ENCODE peak calls at places on chromosomes 11 and 22, in seven cellular contexts. L, T, Z, K, N, H and J are unnamed samples.
A peak's percentile ranks its signal among the peaks of the same experiment; 100 is the strongest.

GRCh38 chr22:47027766-47028165 is 265.3 kb downstream of the TBC1D22A start:
- DNase-seq in Z (no peak), H (no peak), T (no peak), K (no peak), L (no peak), N (no peak), J (peak; percentile 80)

GRCh38 chr22:33271390-33272161 is 213.4 kb upstream of the SYN3 start:
- DNase-seq in K (peak; percentile 54), H (no peak), L (peak; percentile 0), Z (peak; percentile 36), T (no peak), N (no peak), J (no peak)

GRCh38 chr11:82732734-82733443 is 775 bp downstream of the FAM181B start:
- DNase-seq in N (no peak), H (peak; percentile 25), Z (peak; percentile 24), L (no peak), K (no peak), T (no peak), J (peak; percentile 76)

GRCh38 chr11:77136074-77136473 is 8.0 kb downstream of the MYO7A start:
- DNase-seq in N (no peak), K (peak; percentile 60), H (no peak), L (peak; percentile 37), Z (no peak), T (no peak), J (no peak)

GRCh38 chr11:32259641-32260081 is 168.8 kb downstream of the RCN1 start:
- DNase-seq in N (no peak), Z (no peak), L (peak; percentile 1), H (no peak), T (no peak), K (peak; percentile 81), J (no peak)

GRCh38 chr22:27523711-27524110 is 277.8 kb downstream of the MN1 start:
- DNase-seq in Z (no peak), N (no peak), H (no peak), T (no peak), K (no peak), L (no peak), J (no peak)

GRCh38 chr22:49724893-49725489 is 102.7 kb downstream of the BRD1 start:
- DNase-seq in K (peak; percentile 16), H (peak; percentile 87), Z (peak; percentile 25), N (peak; percentile 70), T (peak; percentile 87), L (peak; percentile 11), J (peak; percentile 97)

GRCh38 chr11:123587559-123587958 is 66.9 kb downstream of the SCN3B start:
- DNase-seq in L (no peak), N (no peak), T (no peak), H (no peak), Z (no peak), K (no peak), J (no peak)

GRCh38 chr11:118488480-118489109 is 38.7 kb upstream of the TTC36 start:
- DNase-seq in K (peak; percentile 66), H (peak; percentile 65), L (peak; percentile 50), T (peak; percentile 77), Z (peak; percentile 66), N (peak; percentile 70), J (peak; percentile 80)

GRCh38 chr11:11963842-11964773 is 44.3 kb downstream of the DKK3 start:
- DNase-seq in L (no peak), K (no peak), N (no peak), T (peak; percentile 45), Z (no peak), H (no peak), J (peak; percentile 12)

GRCh38 chr11:69704508-69705245 is 855 bp upstream of the FGF19 start:
- DNase-seq in H (peak; percentile 66), N (no peak), L (no peak), Z (no peak), T (peak; percentile 75), K (no peak), J (peak; percentile 96)

GRCh38 chr11:65588199-65589054 is 7.2 kb downstream of the KCNK7 start:
- DNase-seq in Z (no peak), H (peak; percentile 78), T (peak; percentile 75), N (peak; percentile 60), L (no peak), K (peak; percentile 29), J (peak; percentile 96)

GRCh38 chr11:10575346-10575745 is 6.9 kb upstream of the LYVE1 start:
- DNase-seq in K (no peak), N (no peak), L (no peak), H (no peak), T (no peak), Z (no peak), J (no peak)

GRCh38 chr11:75668508-75669297 is at the start of gene MAP6:
- DNase-seq in T (peak; percentile 65), N (no peak), K (peak; percentile 11), H (peak; percentile 72), Z (peak; percentile 21), L (peak; percentile 50), J (peak; percentile 83)

GRCh38 chr22:46905415-46905814 is 143.0 kb downstream of the TBC1D22A start:
- DNase-seq in L (no peak), Z (no peak), K (no peak), T (peak; percentile 37), N (no peak), H (no peak), J (no peak)

GRCh38 chr11:2752923-2753322 is 53.1 kb upstream of the KCNQ1OT1 start:
- DNase-seq in Z (no peak), L (no peak), N (no peak), K (no peak), H (peak; percentile 3), T (peak; percentile 38), J (no peak)

GRCh38 chr11:45896392-45897068 is 10.5 kb downstream of the FREY1 start:
- DNase-seq in L (no peak), Z (no peak), K (no peak), H (peak; percentile 76), T (peak; percentile 77), N (no peak), J (peak; percentile 94)

GRCh38 chr11:120344302-120345004 is 8.2 kb downstream of the ARHGEF12 start:
- DNase-seq in Z (no peak), N (no peak), T (peak; percentile 74), L (peak; percentile 59), H (no peak), K (peak; percentile 72), J (no peak)

GRCh38 chr11:73201888-73202810 is 15.9 kb upstream of the P2RY2 start:
- DNase-seq in L (no peak), N (no peak), Z (no peak), K (no peak), H (no peak), T (peak; percentile 49), J (no peak)

GRCh38 chr22:40044870-40045834 is 50.4 kb downstream of the FAM83F start:
- DNase-seq in H (peak; percentile 75), N (peak; percentile 69), L (peak; percentile 7), K (peak; percentile 24), Z (peak; percentile 43), T (peak; percentile 69), J (peak; percentile 92)

GRCh38 chr22:25360891-25361645 is 141.6 kb downstream of the CRYBB2 start:
- DNase-seq in H (no peak), T (no peak), N (no peak), Z (peak; percentile 5), K (no peak), L (no peak), J (no peak)

GRCh38 chr11:116543099-116543498 is 229.7 kb downstream of the BUD13 start:
- DNase-seq in T (no peak), N (no peak), K (no peak), L (no peak), Z (no peak), H (no peak), J (no peak)

GRCh38 chr22:43889366-43890253 is 2.2 kb downstream of the PNPLA5 start:
- DNase-seq in N (no peak), K (peak; percentile 29), T (no peak), H (peak; percentile 48), Z (no peak), L (peak; percentile 21), J (peak; percentile 71)

GRCh38 chr22:30196141-30196866 is 50.3 kb downstream of the LIF start:
- DNase-seq in Z (peak; percentile 86), K (peak; percentile 100), T (peak; percentile 99), L (peak; percentile 97), N (peak; percentile 32), H (peak; percentile 59), J (peak; percentile 69)

GRCh38 chr22:37020192-37020479 is 594 bp downstream of the MPST start:
- DNase-seq in T (no peak), L (peak; percentile 39), Z (peak; percentile 27), N (no peak), H (no peak), K (peak; percentile 53), J (no peak)

GRCh38 chr22:37617431-37617830 is 8.8 kb downstream of the GGA1 start:
- DNase-seq in H (no peak), Z (no peak), N (no peak), T (no peak), L (no peak), K (no peak), J (no peak)

GRCh38 chr22:40512426-40513136 is 123.9 kb downstream of the MRTFA start:
- DNase-seq in Z (no peak), K (peak; percentile 99), L (peak; percentile 93), H (no peak), T (peak; percentile 68), N (no peak), J (no peak)

GRCh38 chr11:123181075-123181474 is 14.0 kb downstream of the CLMP start:
- DNase-seq in K (no peak), H (no peak), N (no peak), L (no peak), T (no peak), Z (no peak), J (no peak)

GRCh38 chr22:37167981-37168647 is 18.4 kb upstream of the IL2RB start:
- DNase-seq in L (no peak), H (no peak), Z (no peak), T (peak; percentile 24), K (no peak), N (no peak), J (no peak)

GRCh38 chr11:122215244-122215992 is 99.4 kb upstream of the BLID start:
- DNase-seq in H (peak; percentile 58), L (peak; percentile 46), K (peak; percentile 99), Z (peak; percentile 82), T (peak; percentile 92), N (peak; percentile 10), J (peak; percentile 87)

GRCh38 chr11:30984827-30985226 is 384.7 kb downstream of the DCDC1 start:
- DNase-seq in Z (no peak), H (no peak), K (peak; percentile 52), N (no peak), L (peak; percentile 39), T (no peak), J (no peak)

GRCh38 chr22:46803031-46803880 is 40.8 kb downstream of the TBC1D22A start:
- DNase-seq in Z (no peak), T (peak; percentile 77), H (peak; percentile 66), L (no peak), K (peak; percentile 14), N (peak; percentile 66), J (peak; percentile 93)

GRCh38 chr11:2138436-2139117 is 612 bp downstream of the IGF2 start:
- DNase-seq in L (no peak), H (no peak), Z (no peak), K (no peak), N (no peak), T (no peak), J (peak; percentile 86)

GRCh38 chr11:128190312-128190711 is 397.0 kb downstream of the ETS1 start:
- DNase-seq in H (no peak), L (no peak), N (no peak), T (no peak), K (no peak), Z (no peak), J (no peak)

GRCh38 chr11:11980841-11981308 is 27.6 kb downstream of the DKK3 start:
- DNase-seq in T (peak; percentile 54), H (no peak), L (peak; percentile 82), N (no peak), Z (no peak), K (peak; percentile 71), J (no peak)

GRCh38 chr11:116193321-116194114 is 579.3 kb downstream of the BUD13 start:
- DNase-seq in Z (peak; percentile 39), T (peak; percentile 94), K (peak; percentile 88), L (no peak), H (peak; percentile 46), N (no peak), J (peak; percentile 85)

GRCh38 chr11:88016392-88017020 is 158.7 kb downstream of the RAB38 start:
- DNase-seq in Z (peak; percentile 40), T (peak; percentile 81), L (peak; percentile 50), H (peak; percentile 81), K (peak; percentile 77), N (peak; percentile 29), J (peak; percentile 7)

GRCh38 chr11:10528121-10528520 is 12.9 kb downstream of the RNF141 start:
- DNase-seq in L (no peak), Z (no peak), N (no peak), H (no peak), K (no peak), T (no peak), J (no peak)